ENCODE peak calls at places on chromosomes 2 and 18, in ten cellular contexts. One of them, this sample, is unnamed.

GRCh38 chr2:62501794-62502500 is 4.0 kb downstream of the TMEM17 start:
- DNase-seq in choroid plexus epithelial cell: peak; percentile 10
- DNase-seq in neural crest cell: no peak
- DNase-seq in GM12865: no peak
- DNase-seq in pancreas: no peak
- DNase-seq in heart right ventricle: no peak
- DNase-seq in left ventricle myocardium inferior: no peak
- DNase-seq in coronary artery: no peak
- DNase-seq in astrocyte of the cerebellum: no peak
- DNase-seq in cardiac fibroblast: peak; percentile 31
- DNase-seq in this sample: no peak

GRCh38 chr2:42954227-42954962 is 162.0 kb upstream of the HAAO start:
- DNase-seq in pancreas: no peak
- DNase-seq in heart right ventricle: no peak
- DNase-seq in astrocyte of the cerebellum: no peak
- DNase-seq in cardiac fibroblast: peak; percentile 84
- DNase-seq in neural crest cell: no peak
- DNase-seq in coronary artery: no peak
- DNase-seq in choroid plexus epithelial cell: no peak
- DNase-seq in GM12865: no peak
- DNase-seq in left ventricle myocardium inferior: no peak
- DNase-seq in this sample: no peak

GRCh38 chr18:10131783-10132381 is 218.1 kb downstream of the VAPA start:
- DNase-seq in choroid plexus epithelial cell: no peak
- DNase-seq in pancreas: no peak
- DNase-seq in coronary artery: no peak
- DNase-seq in heart right ventricle: peak; percentile 23
- DNase-seq in GM12865: no peak
- DNase-seq in left ventricle myocardium inferior: no peak
- DNase-seq in cardiac fibroblast: no peak
- DNase-seq in neural crest cell: peak; percentile 23
- DNase-seq in astrocyte of the cerebellum: no peak
- DNase-seq in this sample: peak; percentile 76

GRCh38 chr2:44801676-44802408 is 139.7 kb upstream of the SIX3 start:
- DNase-seq in astrocyte of the cerebellum: no peak
- DNase-seq in choroid plexus epithelial cell: peak; percentile 8
- DNase-seq in GM12865: no peak
- DNase-seq in coronary artery: no peak
- DNase-seq in neural crest cell: no peak
- DNase-seq in left ventricle myocardium inferior: no peak
- DNase-seq in cardiac fibroblast: peak; percentile 5
- DNase-seq in heart right ventricle: no peak
- DNase-seq in pancreas: no peak
- DNase-seq in this sample: no peak

GRCh38 chr2:139835101-139835500 is 1054.9 kb upstream of the NXPH2 start:
- DNase-seq in heart right ventricle: no peak
- DNase-seq in choroid plexus epithelial cell: no peak
- DNase-seq in coronary artery: no peak
- DNase-seq in left ventricle myocardium inferior: no peak
- DNase-seq in cardiac fibroblast: no peak
- DNase-seq in astrocyte of the cerebellum: no peak
- DNase-seq in neural crest cell: no peak
- DNase-seq in pancreas: no peak
- DNase-seq in GM12865: no peak
- DNase-seq in this sample: no peak

GRCh38 chr18:63111549-63112402 is 207.8 kb downstream of the BCL2 start:
- DNase-seq in cardiac fibroblast: no peak
- DNase-seq in astrocyte of the cerebellum: no peak
- DNase-seq in pancreas: no peak
- DNase-seq in choroid plexus epithelial cell: peak; percentile 20
- DNase-seq in neural crest cell: no peak
- DNase-seq in GM12865: peak; percentile 72
- DNase-seq in coronary artery: no peak
- DNase-seq in left ventricle myocardium inferior: no peak
- DNase-seq in heart right ventricle: no peak
- DNase-seq in this sample: no peak

GRCh38 chr2:128619471-128620325 is 301.0 kb upstream of the HS6ST1 start:
- DNase-seq in GM12865: no peak
- DNase-seq in left ventricle myocardium inferior: no peak
- DNase-seq in heart right ventricle: no peak
- DNase-seq in astrocyte of the cerebellum: no peak
- DNase-seq in pancreas: no peak
- DNase-seq in cardiac fibroblast: no peak
- DNase-seq in choroid plexus epithelial cell: no peak
- DNase-seq in coronary artery: no peak
- DNase-seq in neural crest cell: no peak
- DNase-seq in this sample: no peak

GRCh38 chr2:180980943-180981898 is 816 bp downstream of the UBE2E3 start:
- DNase-seq in pancreas: peak; percentile 33
- DNase-seq in cardiac fibroblast: peak; percentile 39
- DNase-seq in GM12865: peak; percentile 47
- DNase-seq in heart right ventricle: peak; percentile 14
- DNase-seq in coronary artery: no peak
- DNase-seq in choroid plexus epithelial cell: peak; percentile 47
- DNase-seq in neural crest cell: no peak
- DNase-seq in astrocyte of the cerebellum: no peak
- DNase-seq in left ventricle myocardium inferior: peak; percentile 22
- DNase-seq in this sample: no peak

GRCh38 chr2:240857039-240858008 is 11.3 kb upstream of the AGXT start:
- DNase-seq in astrocyte of the cerebellum: no peak
- DNase-seq in cardiac fibroblast: no peak
- DNase-seq in pancreas: peak; percentile 49
- DNase-seq in coronary artery: no peak
- DNase-seq in neural crest cell: no peak
- DNase-seq in left ventricle myocardium inferior: no peak
- DNase-seq in heart right ventricle: no peak
- DNase-seq in choroid plexus epithelial cell: no peak
- DNase-seq in GM12865: no peak
- DNase-seq in this sample: peak; percentile 68

GRCh38 chr2:70769450-70769849 is 1.4 kb upstream of the ADD2 start:
- DNase-seq in heart right ventricle: no peak
- DNase-seq in left ventricle myocardium inferior: no peak
- DNase-seq in choroid plexus epithelial cell: no peak
- DNase-seq in cardiac fibroblast: no peak
- DNase-seq in pancreas: no peak
- DNase-seq in GM12865: no peak
- DNase-seq in coronary artery: no peak
- DNase-seq in neural crest cell: no peak
- DNase-seq in astrocyte of the cerebellum: no peak
- DNase-seq in this sample: no peak

GRCh38 chr2:30217644-30218361 is 13.5 kb upstream of the LBH start:
- DNase-seq in GM12865: no peak
- DNase-seq in neural crest cell: no peak
- DNase-seq in heart right ventricle: peak; percentile 33
- DNase-seq in coronary artery: no peak
- DNase-seq in cardiac fibroblast: no peak
- DNase-seq in choroid plexus epithelial cell: no peak
- DNase-seq in astrocyte of the cerebellum: no peak
- DNase-seq in left ventricle myocardium inferior: no peak
- DNase-seq in pancreas: peak; percentile 97
- DNase-seq in this sample: no peak

GRCh38 chr2:85135066-85135914 is 2.1 kb downstream of the TCF7L1 start:
- DNase-seq in choroid plexus epithelial cell: no peak
- DNase-seq in pancreas: no peak
- DNase-seq in coronary artery: no peak
- DNase-seq in left ventricle myocardium inferior: peak; percentile 17
- DNase-seq in GM12865: no peak
- DNase-seq in neural crest cell: no peak
- DNase-seq in heart right ventricle: no peak
- DNase-seq in astrocyte of the cerebellum: no peak
- DNase-seq in cardiac fibroblast: no peak
- DNase-seq in this sample: no peak

GRCh38 chr2:29372185-29372584 is 257.0 kb downstream of the CLIP4 start:
- DNase-seq in pancreas: no peak
- DNase-seq in heart right ventricle: no peak
- DNase-seq in astrocyte of the cerebellum: no peak
- DNase-seq in neural crest cell: no peak
- DNase-seq in choroid plexus epithelial cell: peak; percentile 23
- DNase-seq in cardiac fibroblast: no peak
- DNase-seq in GM12865: no peak
- DNase-seq in left ventricle myocardium inferior: no peak
- DNase-seq in coronary artery: no peak
- DNase-seq in this sample: no peak

GRCh38 chr18:32378705-32379104 is 92.0 kb downstream of the GAREM1 start:
- DNase-seq in left ventricle myocardium inferior: no peak
- DNase-seq in neural crest cell: no peak
- DNase-seq in cardiac fibroblast: peak; percentile 76
- DNase-seq in astrocyte of the cerebellum: no peak
- DNase-seq in choroid plexus epithelial cell: peak; percentile 85
- DNase-seq in pancreas: peak; percentile 76
- DNase-seq in coronary artery: no peak
- DNase-seq in GM12865: no peak
- DNase-seq in heart right ventricle: no peak
- DNase-seq in this sample: no peak

GRCh38 chr2:207847807-207848544 is 78.3 kb upstream of the FZD5 start:
- DNase-seq in cardiac fibroblast: peak; percentile 89
- DNase-seq in pancreas: peak; percentile 84
- DNase-seq in neural crest cell: no peak
- DNase-seq in heart right ventricle: no peak
- DNase-seq in astrocyte of the cerebellum: peak; percentile 93
- DNase-seq in left ventricle myocardium inferior: no peak
- DNase-seq in coronary artery: no peak
- DNase-seq in GM12865: no peak
- DNase-seq in choroid plexus epithelial cell: peak; percentile 62
- DNase-seq in this sample: no peak

GRCh38 chr2:149612122-149612521 is 24.5 kb upstream of the MMADHC start:
- DNase-seq in neural crest cell: no peak
- DNase-seq in astrocyte of the cerebellum: peak; percentile 46
- DNase-seq in pancreas: no peak
- DNase-seq in cardiac fibroblast: peak; percentile 69
- DNase-seq in heart right ventricle: no peak
- DNase-seq in coronary artery: no peak
- DNase-seq in choroid plexus epithelial cell: peak; percentile 82
- DNase-seq in GM12865: no peak
- DNase-seq in left ventricle myocardium inferior: no peak
- DNase-seq in this sample: no peak

DNA sequence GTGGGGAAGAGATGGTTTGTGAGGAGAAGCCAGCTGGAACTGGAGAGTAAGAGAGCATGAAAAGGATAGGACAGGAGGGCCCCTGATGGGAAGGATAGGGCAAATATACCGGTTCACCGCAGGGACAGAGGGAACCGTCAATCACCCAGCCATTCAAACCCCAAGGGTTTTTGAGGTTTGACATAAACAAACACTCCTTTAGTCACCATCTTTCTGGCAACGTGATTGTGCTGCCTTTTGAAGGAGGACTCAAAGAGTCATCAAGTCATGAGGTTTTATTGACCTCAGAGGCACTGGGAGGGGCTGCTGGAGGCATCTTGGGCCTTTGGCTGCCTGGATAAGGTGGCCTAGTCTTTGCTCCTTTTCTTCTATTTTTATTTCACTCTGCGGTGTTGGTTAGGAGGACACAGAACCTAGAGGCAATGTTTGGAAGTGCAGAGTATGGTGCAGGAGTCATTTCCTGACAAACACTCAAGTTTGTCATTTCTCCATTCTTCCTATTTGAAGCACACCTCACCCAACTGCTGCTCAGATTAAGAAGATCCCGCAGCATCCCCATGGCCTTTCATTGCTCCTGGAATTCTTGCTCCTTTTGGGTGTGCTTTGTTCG is 487.3 kb upstream of the SPRED2 start:
- DNase-seq in left ventricle myocardium inferior: no peak
- DNase-seq in GM12865: no peak
- DNase-seq in coronary artery: no peak
- DNase-seq in cardiac fibroblast: no peak
- DNase-seq in heart right ventricle: no peak
- DNase-seq in pancreas: no peak
- DNase-seq in neural crest cell: no peak
- DNase-seq in astrocyte of the cerebellum: no peak
- DNase-seq in choroid plexus epithelial cell: no peak
- DNase-seq in this sample: no peak
- TF ChIP-seq CTCF in left ventricle myocardium inferior: no peak
- TF ChIP-seq CTCF in GM12865: no peak
- TF ChIP-seq CTCF in coronary artery: no peak
- TF ChIP-seq CTCF in cardiac fibroblast: no peak
- TF ChIP-seq CTCF in heart right ventricle: no peak
- TF ChIP-seq CTCF in pancreas: no peak
- TF ChIP-seq CTCF in neural crest cell: peak; percentile 48
- TF ChIP-seq CTCF in astrocyte of the cerebellum: no peak
- TF ChIP-seq CTCF in choroid plexus epithelial cell: no peak
- TF ChIP-seq CTCF in this sample: peak; percentile 53

GRCh38 chr2:119218478-119219064 is 5.1 kb upstream of the STEAP3 start:
- DNase-seq in coronary artery: no peak
- DNase-seq in neural crest cell: no peak
- DNase-seq in pancreas: peak; percentile 79
- DNase-seq in left ventricle myocardium inferior: no peak
- DNase-seq in astrocyte of the cerebellum: peak; percentile 58
- DNase-seq in heart right ventricle: peak; percentile 51
- DNase-seq in choroid plexus epithelial cell: peak; percentile 89
- DNase-seq in cardiac fibroblast: peak; percentile 71
- DNase-seq in GM12865: peak; percentile 39
- DNase-seq in this sample: no peak
- TF ChIP-seq CTCF in coronary artery: no peak
- TF ChIP-seq CTCF in neural crest cell: peak; percentile 49
- TF ChIP-seq CTCF in pancreas: peak; percentile 10
- TF ChIP-seq CTCF in left ventricle myocardium inferior: peak; percentile 65
- TF ChIP-seq CTCF in astrocyte of the cerebellum: peak; percentile 60
- TF ChIP-seq CTCF in heart right ventricle: peak; percentile 17
- TF ChIP-seq CTCF in choroid plexus epithelial cell: peak; percentile 85
- TF ChIP-seq CTCF in cardiac fibroblast: peak; percentile 60
- TF ChIP-seq CTCF in GM12865: peak; percentile 42
- TF ChIP-seq CTCF in this sample: peak; percentile 53

DNA sequence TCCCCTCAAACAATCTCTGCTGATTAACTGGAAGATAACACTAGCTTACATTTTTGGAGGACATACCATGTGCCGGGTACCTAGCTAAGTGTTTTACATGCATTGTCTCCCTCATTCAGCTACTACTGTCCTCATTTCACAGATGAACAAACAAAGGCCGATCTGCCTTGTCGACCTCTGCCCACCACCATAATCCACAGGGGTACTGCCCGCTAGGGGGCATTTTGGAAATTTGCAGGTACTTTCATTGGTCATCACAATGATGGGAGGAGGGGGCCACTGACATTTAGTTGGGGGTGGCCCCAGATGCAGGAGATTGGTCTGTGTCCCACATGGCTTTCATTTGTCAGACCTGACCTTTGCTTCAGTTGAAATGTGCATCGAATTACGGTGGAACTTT is 3.9 kb upstream of the TMEM163 start:
- DNase-seq in coronary artery: no peak
- DNase-seq in cardiac fibroblast: no peak
- DNase-seq in GM12865: no peak
- DNase-seq in neural crest cell: no peak
- DNase-seq in pancreas: no peak
- DNase-seq in heart right ventricle: no peak
- DNase-seq in left ventricle myocardium inferior: no peak
- DNase-seq in choroid plexus epithelial cell: no peak
- DNase-seq in astrocyte of the cerebellum: no peak
- DNase-seq in this sample: no peak
- TF ChIP-seq CTCF in coronary artery: no peak
- TF ChIP-seq CTCF in cardiac fibroblast: peak; percentile 22
- TF ChIP-seq CTCF in GM12865: no peak
- TF ChIP-seq CTCF in neural crest cell: peak; percentile 49
- TF ChIP-seq CTCF in pancreas: no peak
- TF ChIP-seq CTCF in heart right ventricle: no peak
- TF ChIP-seq CTCF in left ventricle myocardium inferior: no peak
- TF ChIP-seq CTCF in choroid plexus epithelial cell: peak; percentile 35
- TF ChIP-seq CTCF in astrocyte of the cerebellum: no peak
- TF ChIP-seq CTCF in this sample: peak; percentile 63

DNA sequence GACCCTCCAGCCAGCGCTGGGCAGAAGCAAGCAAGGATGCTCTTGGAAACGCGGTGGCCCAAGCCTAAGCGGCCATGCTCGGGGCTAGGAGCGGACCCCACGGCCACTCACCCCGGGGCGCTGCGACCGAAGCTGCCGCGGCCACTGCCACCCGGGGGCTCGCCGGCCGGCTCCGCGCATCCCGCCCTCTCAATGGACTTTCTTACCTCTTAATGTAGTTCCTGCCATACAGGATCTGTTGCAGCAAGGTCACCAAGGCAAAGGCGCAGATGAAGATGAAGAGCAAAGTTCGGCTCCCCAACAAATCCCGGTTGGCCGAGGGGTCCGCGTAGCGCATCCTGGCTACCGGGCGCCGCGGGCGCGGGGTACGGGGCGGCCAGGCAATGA is 688 bp downstream of the ST8SIA5 start:
- DNase-seq in neural crest cell: no peak
- DNase-seq in pancreas: no peak
- DNase-seq in heart right ventricle: no peak
- DNase-seq in astrocyte of the cerebellum: no peak
- DNase-seq in choroid plexus epithelial cell: no peak
- DNase-seq in coronary artery: no peak
- DNase-seq in left ventricle myocardium inferior: no peak
- DNase-seq in cardiac fibroblast: no peak
- DNase-seq in GM12865: no peak
- DNase-seq in this sample: no peak
- TF ChIP-seq CTCF in neural crest cell: no peak
- TF ChIP-seq CTCF in pancreas: no peak
- TF ChIP-seq CTCF in heart right ventricle: no peak
- TF ChIP-seq CTCF in astrocyte of the cerebellum: no peak
- TF ChIP-seq CTCF in choroid plexus epithelial cell: no peak
- TF ChIP-seq CTCF in coronary artery: no peak
- TF ChIP-seq CTCF in left ventricle myocardium inferior: no peak
- TF ChIP-seq CTCF in cardiac fibroblast: no peak
- TF ChIP-seq CTCF in GM12865: no peak
- TF ChIP-seq CTCF in this sample: no peak